ENCODE peak calls at places on chromosomes 12 and 14, in eight cellular contexts. M is sigmoid colon, E is GM12864, D is AG10803, S is right atrium auricular region, L is stomach, U is heart left ventricle, P is tibial nerve. G is an unnamed sample.

GRCh38 chr12:67690656-67691055 is 42.1 kb downstream of the DYRK2 start:
- DNase-seq in M (no peak), E (no peak), D (no peak), S (no peak), L (no peak), U (no peak), P (no peak), G (no peak)

GRCh38 chr14:24605435-24606190 is 3.9 kb downstream of the GZMH start:
- DNase-seq in M (no peak), E (no peak), D (peak), S (no peak), L (peak), U (no peak), P (peak), G (no peak)

GRCh38 chr12:110906516-110906915 is 13.9 kb downstream of the MYL2 start:
- DNase-seq in M (no peak), E (peak), D (no peak), S (no peak), L (no peak), U (no peak), P (no peak), G (no peak)

GRCh38 chr12:68506619-68507018 is 104.1 kb upstream of the RAP1B start:
- DNase-seq in M (no peak), E (no peak), D (no peak), S (no peak), L (no peak), U (no peak), P (no peak), G (no peak)

GRCh38 chr12:127620956-127621355 is 646.0 kb upstream of the TMEM132C start:
- DNase-seq in M (no peak), E (no peak), D (no peak), S (no peak), L (no peak), U (no peak), P (no peak), G (no peak)

GRCh38 chr14:73764881-73765280 is 50.7 kb upstream of the PNMA1 start:
- DNase-seq in M (peak), E (no peak), D (no peak), S (peak), L (peak), U (peak), P (peak), G (no peak)

GRCh38 chr14:68384881-68385280 is 408.0 kb downstream of the ZFP36L1 start:
- DNase-seq in M (no peak), E (no peak), D (peak), S (no peak), L (no peak), U (no peak), P (no peak), G (no peak)

GRCh38 chr14:95141684-95142083 is 15.6 kb downstream of the DICER1 start:
- DNase-seq in M (no peak), E (no peak), D (no peak), S (no peak), L (no peak), U (no peak), P (no peak), G (no peak)

GRCh38 chr12:127278351-127278750 is 988.6 kb upstream of the TMEM132C start:
- DNase-seq in M (no peak), E (no peak), D (no peak), S (no peak), L (no peak), U (no peak), P (no peak), G (no peak)

GRCh38 chr12:50618864-50619609 is 114.3 kb downstream of the DIP2B start:
- DNase-seq in M (no peak), E (no peak), D (no peak), S (no peak), L (no peak), U (no peak), P (no peak), G (no peak)

GRCh38 chr12:5379737-5380496 is 52.0 kb upstream of the NTF3 start:
- DNase-seq in M (no peak), E (no peak), D (no peak), S (no peak), L (no peak), U (no peak), P (no peak), G (no peak)

GRCh38 chr12:6946920-6947374 is 3.1 kb downstream of the C12orf57 start:
- DNase-seq in M (no peak), E (no peak), D (no peak), S (no peak), L (no peak), U (no peak), P (no peak), G (no peak)
- TF ChIP-seq CTCF in M (no peak), E (no peak), D (no peak), S (no peak), L (no peak), U (no peak), P (no peak), G (no peak)

GRCh38 chr14:23441076-23441475 is 5.6 kb upstream of the MYH7 start:
- DNase-seq in M (no peak), E (no peak), D (no peak), S (peak), L (no peak), U (no peak), P (no peak), G (no peak)

GRCh38 chr14:23442721-23443356 is 7.4 kb upstream of the MYH7 start:
- DNase-seq in M (no peak), E (no peak), D (no peak), S (peak), L (no peak), U (peak), P (no peak), G (no peak)

GRCh38 chr14:23443881-23444280 is 8.4 kb upstream of the MYH7 start:
- DNase-seq in M (no peak), E (no peak), D (no peak), S (peak), L (no peak), U (no peak), P (no peak), G (no peak)

GRCh38 chr14:23444314-23444713 is 8.9 kb upstream of the MYH7 start:
- DNase-seq in M (no peak), E (no peak), D (no peak), S (no peak), L (no peak), U (no peak), P (no peak), G (no peak)

GRCh38 chr14:23443411-23443812 is 8.0 kb upstream of the MYH7 start:
- DNase-seq in M (no peak), E (no peak), D (no peak), S (peak), L (no peak), U (peak), P (no peak), G (no peak)
- H3K4me3 ChIP-seq in M (no peak), E (no peak), D (no peak), S (no peak), L (no peak), U (peak), P (no peak), G (no peak)

DNA sequence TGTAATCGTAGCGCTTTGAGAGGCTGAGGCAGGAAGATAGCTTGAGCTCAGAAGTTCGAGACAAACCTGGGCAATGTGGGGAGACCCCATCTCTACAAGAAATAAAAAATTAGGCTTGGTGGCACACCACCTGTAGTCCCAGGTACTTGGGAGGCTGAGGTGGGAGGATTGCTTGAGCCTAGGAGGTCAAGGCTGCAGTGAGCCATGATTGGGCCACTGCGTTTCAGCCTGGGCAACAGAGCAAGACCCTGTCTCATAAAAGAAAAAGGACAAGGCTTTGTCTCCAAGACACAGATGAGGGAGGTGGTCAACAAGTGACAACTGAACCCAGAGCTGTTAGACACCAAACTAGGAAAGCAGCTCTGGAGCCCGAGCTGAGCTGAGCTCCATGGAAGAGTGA is 14.5 kb upstream of the TAMALIN start:
- DNase-seq in M (no peak), E (no peak), D (no peak), S (no peak), L (no peak), U (no peak), P (no peak), G (no peak)
- TF ChIP-seq CTCF in M (no peak), E (no peak), D (no peak), S (no peak), L (no peak), U (no peak), P (no peak), G (no peak)

GRCh38 chr12:3014641-3015040 is 55.4 kb downstream of the TEAD4 start:
- DNase-seq in M (no peak), E (no peak), D (no peak), S (no peak), L (no peak), U (peak), P (no peak), G (no peak)

GRCh38 chr12:3005736-3006135 is 46.5 kb downstream of the TEAD4 start:
- DNase-seq in M (no peak), E (no peak), D (no peak), S (no peak), L (no peak), U (no peak), P (no peak), G (no peak)

GRCh38 chr12:3012786-3013185 is 53.6 kb downstream of the TEAD4 start:
- DNase-seq in M (no peak), E (no peak), D (no peak), S (no peak), L (no peak), U (no peak), P (no peak), G (no peak)

GRCh38 chr12:3010214-3010930 is 51.2 kb downstream of the TEAD4 start:
- DNase-seq in M (no peak), E (no peak), D (no peak), S (no peak), L (no peak), U (no peak), P (no peak), G (no peak)

DNA sequence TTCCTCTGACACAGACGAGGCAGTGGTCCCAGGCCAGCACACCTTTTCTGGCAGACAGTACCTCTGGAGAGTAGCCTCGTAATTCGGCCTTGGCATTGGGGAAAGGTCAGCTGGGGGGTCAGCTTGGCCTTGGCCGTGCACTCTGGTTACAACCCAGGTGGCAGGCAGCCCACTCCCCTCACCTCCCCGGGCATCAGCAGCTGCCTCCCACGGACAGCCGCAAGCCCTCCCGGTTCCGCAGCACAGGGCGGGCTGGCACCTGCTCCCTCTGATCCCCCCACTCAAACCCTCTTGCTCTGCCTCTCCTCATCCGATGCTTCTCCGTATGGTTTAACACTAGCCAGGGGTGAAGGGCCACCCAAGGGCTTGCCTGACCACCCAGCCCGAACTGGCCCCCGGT is 50.6 kb downstream of the TEAD4 start:
- DNase-seq in M (no peak), E (no peak), D (no peak), S (no peak), L (no peak), U (no peak), P (no peak), G (no peak)
- H3K4me3 ChIP-seq in M (no peak), E (no peak), D (no peak), S (no peak), L (no peak), U (no peak), P (no peak), G (no peak)

GRCh38 chr14:38016497-38016896 is 191.2 kb upstream of the SSTR1 start:
- DNase-seq in M (no peak), E (no peak), D (no peak), S (no peak), L (no peak), U (no peak), P (no peak), G (no peak)
- TF ChIP-seq CTCF in M (no peak), E (peak), D (peak), S (no peak), L (no peak), U (no peak), P (no peak), G (peak)

DNA sequence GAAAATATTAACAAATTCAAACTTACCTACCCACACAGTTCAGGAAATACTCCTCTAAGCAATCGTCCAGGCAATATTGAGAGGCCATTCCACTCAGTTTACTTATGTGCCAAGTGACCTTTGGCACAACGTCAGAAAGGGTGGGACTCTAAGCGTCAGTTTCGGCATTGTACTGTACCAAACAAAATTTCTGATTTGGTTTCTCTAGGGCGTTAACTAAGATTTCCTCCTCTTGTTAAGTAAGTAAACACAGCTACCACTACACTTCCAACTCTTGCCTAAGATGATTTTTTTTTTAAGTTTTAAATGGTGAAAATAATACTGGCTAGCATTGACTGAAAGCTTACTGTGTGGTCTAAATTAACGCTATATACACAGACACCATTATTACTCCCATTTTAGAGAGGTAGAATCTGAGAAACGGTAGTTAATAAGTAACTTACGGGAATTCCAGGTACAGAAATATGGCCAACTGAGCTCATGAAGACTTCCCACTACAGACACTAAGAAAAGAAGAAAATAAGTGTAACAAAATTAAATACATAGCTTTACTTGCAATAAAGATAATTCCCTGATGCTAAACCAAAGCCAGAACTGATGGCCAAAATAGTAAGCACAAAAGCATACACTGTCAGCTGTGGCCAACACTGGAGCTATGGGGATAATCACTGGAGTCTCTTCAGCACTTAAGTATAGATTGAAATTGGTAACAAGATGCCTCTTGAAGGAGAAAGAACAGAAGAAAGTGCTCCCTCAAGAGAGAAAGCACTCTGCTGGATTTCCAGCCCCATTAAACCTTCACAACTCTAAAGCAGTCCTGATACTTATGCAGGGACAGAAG is 76.1 kb downstream of the EPS8 start:
- DNase-seq in M (peak), E (no peak), D (no peak), S (peak), L (peak), U (peak), P (peak), G (no peak)
- H3K4me3 ChIP-seq in M (no peak), E (no peak), D (no peak), S (no peak), L (no peak), U (peak), P (peak), G (no peak)

GRCh38 chr12:59375633-59376032 is 220.2 kb upstream of the SLC16A7 start:
- DNase-seq in M (no peak), E (no peak), D (no peak), S (no peak), L (no peak), U (no peak), P (no peak), G (no peak)

GRCh38 chr12:59374783-59375182 is 221.0 kb upstream of the SLC16A7 start:
- DNase-seq in M (no peak), E (no peak), D (no peak), S (no peak), L (no peak), U (no peak), P (no peak), G (no peak)

GRCh38 chr12:59370933-59371332 is 224.9 kb upstream of the SLC16A7 start:
- DNase-seq in M (no peak), E (no peak), D (no peak), S (no peak), L (no peak), U (no peak), P (no peak), G (no peak)

GRCh38 chr12:59372971-59373370 is 222.9 kb upstream of the SLC16A7 start:
- DNase-seq in M (no peak), E (no peak), D (peak), S (no peak), L (no peak), U (no peak), P (no peak), G (no peak)
- TF ChIP-seq CTCF in M (no peak), E (peak), D (peak), S (no peak), L (no peak), U (no peak), P (no peak), G (peak)

GRCh38 chr12:97425380-97425779 is 37.2 kb upstream of the RMST start:
- DNase-seq in M (no peak), E (no peak), D (no peak), S (no peak), L (no peak), U (no peak), P (no peak), G (no peak)
- H3K4me3 ChIP-seq in M (no peak), E (no peak), D (no peak), S (no peak), L (no peak), U (no peak), P (no peak), G (no peak)

DNA sequence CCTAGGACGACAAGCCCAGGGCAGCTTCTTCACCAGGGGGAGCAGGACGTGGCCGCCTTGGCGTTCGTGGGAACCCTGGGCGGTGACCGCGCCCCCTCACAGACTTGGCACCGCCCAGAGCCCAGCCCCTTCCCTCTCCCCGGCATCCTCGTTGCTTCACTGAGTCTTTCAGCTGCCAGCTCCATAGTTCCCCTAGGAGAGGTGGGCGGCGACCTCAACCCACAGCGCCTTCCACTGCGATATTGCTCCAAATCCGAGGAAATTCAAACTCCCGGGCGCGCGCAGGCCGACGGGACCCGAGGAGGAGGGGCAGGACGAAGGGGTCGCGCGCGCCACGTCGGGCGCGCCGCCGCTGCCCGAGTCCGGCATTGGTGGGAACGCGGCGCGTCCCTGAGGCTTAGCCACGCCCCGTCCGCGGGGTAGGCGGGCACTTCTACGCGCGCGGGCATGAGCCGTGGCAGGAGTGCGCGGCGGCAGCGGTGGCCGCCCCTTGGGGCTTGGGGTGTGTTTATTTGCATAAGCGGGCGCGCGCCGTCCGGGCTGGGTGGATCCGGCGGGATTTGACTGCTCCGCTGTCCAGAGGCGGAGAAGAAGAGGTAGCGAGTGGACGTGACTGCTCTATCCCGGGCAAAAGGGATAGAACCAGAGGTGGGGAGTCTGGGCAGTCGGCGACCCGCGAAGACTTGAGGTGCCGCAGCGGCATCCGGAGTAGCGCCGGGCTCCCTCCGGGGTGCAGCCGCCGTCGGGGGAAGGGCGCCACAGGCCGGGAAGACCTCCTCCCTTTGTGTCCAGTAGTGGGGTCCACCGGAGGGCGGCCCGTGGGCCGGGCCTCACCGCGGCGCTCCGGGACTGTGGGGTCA is at the start of the genes APAF1 and IKBIP:
- DNase-seq in M (peak), E (peak), D (peak), S (peak), L (peak), U (peak), P (peak), G (peak)
- TF ChIP-seq CTCF in M (no peak), E (no peak), D (peak), S (no peak), L (no peak), U (no peak), P (no peak), G (no peak)

G was measured in AG09309.